ENCODE peak calls at places on chromosomes 7 and 10, in ten cellular contexts. F is endothelial cell of umbilical vein, D is neural progenitor cell, Y is GM23248, O is IMR-90, K is astrocyte, C is neuronal stem cell, U is fibroblast of lung, L is HepG2, J is keratinocyte. V is an unnamed sample.

GRCh38 chr10:132498562-132499366 is 38.8 kb upstream of the INPP5A start:
- DNase-seq in K (no peak), Y (no peak), F (no peak), L (no peak), U (no peak), D (no peak), O (no peak), J (no peak), C (no peak), V (no peak)

GRCh38 chr10:124357583-124357930 is 61.2 kb downstream of the OAT start:
- DNase-seq in J (no peak), O (no peak), L (no peak), U (no peak), Y (no peak), F (no peak), D (no peak), K (no peak), C (no peak), V (no peak)

GRCh38 chr7:121752706-121753105 is 120.3 kb upstream of the PTPRZ1 start:
- DNase-seq in O (peak), F (no peak), J (no peak), D (peak), Y (peak), L (peak), U (peak), C (no peak), K (peak), V (no peak)

GRCh38 chr10:110764378-110764777 is 107.3 kb upstream of the PDCD4 start:
- DNase-seq in D (no peak), Y (peak), K (no peak), F (no peak), U (no peak), J (no peak), C (no peak), L (no peak), O (no peak), V (no peak)

GRCh38 chr7:47573758-47574472 is 8.0 kb downstream of the TNS3 start:
- DNase-seq in O (peak), J (no peak), K (peak), U (peak), D (no peak), C (no peak), F (peak), L (peak), Y (peak), V (no peak)

GRCh38 chr10:98377536-98377935 is 37.4 kb downstream of the PYROXD2 start:
- DNase-seq in F (no peak), Y (no peak), L (no peak), C (no peak), D (no peak), O (no peak), K (no peak), U (no peak), J (no peak), V (no peak)

GRCh38 chr10:86376403-86376802 is 9.8 kb upstream of the GRID1 start:
- DNase-seq in C (no peak), K (no peak), F (no peak), J (no peak), U (no peak), O (no peak), Y (no peak), D (no peak), L (no peak), V (no peak)

GRCh38 chr10:33134011-33134751 is 176.2 kb upstream of the ITGB1 start:
- DNase-seq in O (peak), Y (peak), J (peak), K (peak), C (no peak), U (peak), L (peak), D (no peak), F (peak), V (no peak)

GRCh38 chr7:131106681-131107342 is 220.9 kb upstream of the MKLN1 start:
- DNase-seq in U (peak), Y (peak), D (peak), C (peak), F (no peak), K (no peak), O (no peak), L (no peak), J (no peak), V (peak)

GRCh38 chr10:14282271-14282670 is 48.5 kb downstream of the FRMD4A start:
- DNase-seq in F (no peak), C (no peak), O (peak), D (no peak), L (no peak), J (no peak), U (peak), Y (peak), K (peak), V (no peak)

GRCh38 chr7:151251328-151251925 is 2.9 kb upstream of the SMARCD3 start:
- DNase-seq in J (no peak), O (peak), K (peak), C (peak), Y (peak), L (no peak), F (peak), D (no peak), U (peak), V (peak)

GRCh38 chr10:24901686-24902399 is 50.6 kb downstream of the PRTFDC1 start:
- DNase-seq in J (peak), F (peak), D (peak), O (peak), L (peak), K (peak), U (peak), Y (peak), C (no peak), V (no peak)

GRCh38 chr7:36602975-36603887 is 121.1 kb downstream of the AOAH start:
- DNase-seq in L (no peak), F (no peak), K (no peak), U (no peak), O (no peak), Y (no peak), J (no peak), D (no peak), C (no peak), V (no peak)

GRCh38 chr10:13857465-13857864 is 270.7 kb downstream of the PRPF18 start:
- DNase-seq in U (no peak), D (no peak), K (no peak), F (no peak), L (no peak), O (no peak), Y (no peak), J (no peak), C (no peak), V (no peak)

GRCh38 chr10:22988581-22989360 is 60.9 kb downstream of the ARMC3 start:
- DNase-seq in D (peak), K (peak), L (peak), F (peak), J (peak), C (peak), Y (peak), O (peak), U (peak), V (peak)

GRCh38 chr10:112911196-112911595 is 38.9 kb upstream of the TCF7L2 start:
- DNase-seq in F (no peak), C (no peak), K (no peak), D (no peak), Y (no peak), L (no peak), J (no peak), O (peak), U (no peak), V (no peak)

GRCh38 chr7:16891338-16891737 is 9.6 kb upstream of the AGR3 start:
- DNase-seq in K (peak), F (peak), L (peak), D (peak), C (no peak), Y (peak), U (peak), J (no peak), O (peak), V (peak)

GRCh38 chr7:37435156-37435555 is 13.5 kb downstream of the ELMO1 start:
- DNase-seq in O (no peak), K (no peak), C (no peak), J (no peak), Y (no peak), D (no peak), F (no peak), U (no peak), L (no peak), V (no peak)

GRCh38 chr10:84415539-84416244 is 87.3 kb downstream of the CCSER2 start:
- DNase-seq in F (no peak), C (no peak), J (no peak), U (peak), D (no peak), L (no peak), O (no peak), K (peak), Y (no peak), V (no peak)

GRCh38 chr7:15561840-15562239 is at the start of gene AGMO:
- DNase-seq in Y (peak), K (no peak), C (peak), O (no peak), F (peak), D (peak), J (no peak), U (no peak), L (peak), V (no peak)

GRCh38 chr10:120514035-120514620 is 57.1 kb downstream of the PLPP4 start:
- DNase-seq in Y (peak), D (peak), J (no peak), L (peak), O (peak), U (peak), K (no peak), C (peak), F (peak), V (peak)

GRCh38 chr10:71999360-72000072 is 35.3 kb downstream of the CHST3 start:
- DNase-seq in L (no peak), U (peak), J (no peak), Y (peak), F (peak), K (peak), C (no peak), D (peak), O (peak), V (no peak)

GRCh38 chr10:67697646-67698245 is 1.8 kb upstream of the CTNNA3 start:
- DNase-seq in Y (peak), U (peak), F (peak), K (peak), O (peak), J (no peak), D (peak), L (peak), C (no peak), V (peak)
- H2AFZ ChIP-seq in Y (no peak), U (no peak), F (peak), K (no peak), O (no peak), J (no peak), D (peak), L (no peak), C (peak), V (no peak)

GRCh38 chr7:79781716-79782115 is 328.2 kb upstream of the MAGI2 start:
- DNase-seq in K (no peak), J (no peak), U (no peak), L (no peak), C (no peak), O (no peak), D (no peak), Y (no peak), F (peak), V (no peak)
- H2AFZ ChIP-seq in K (no peak), J (no peak), U (no peak), L (no peak), C (no peak), O (no peak), D (no peak), Y (no peak), F (no peak), V (no peak)

GRCh38 chr10:6973904-6974303 is 393.8 kb upstream of the PRKCQ start:
- DNase-seq in J (no peak), F (no peak), D (no peak), K (no peak), O (no peak), C (no peak), L (no peak), Y (no peak), U (no peak), V (peak)
- H2AFZ ChIP-seq in J (no peak), F (no peak), D (no peak), K (no peak), O (no peak), C (no peak), L (no peak), Y (no peak), U (no peak), V (peak)

GRCh38 chr10:8460626-8461025 is 406.1 kb downstream of the GATA3 start:
- DNase-seq in C (no peak), D (no peak), K (peak), F (no peak), Y (no peak), J (no peak), L (no peak), U (peak), O (no peak), V (no peak)
- H2AFZ ChIP-seq in C (no peak), D (no peak), K (no peak), F (no peak), Y (no peak), J (no peak), L (no peak), U (no peak), O (no peak), V (no peak)

V was measured in DND-41.